ENCODE peak calls at places on chromosomes 11 and 22, in eight cellular contexts. J is fibroblast of lung, F is MM.1S, A is lung, U is heart right ventricle, Z is body of pancreas, H is uterus, E is HepG2. M is an unnamed sample.

GRCh38 chr11:117928818-117929567 is at the start of gene TMPRSS13:
- DNase-seq in E (no peak), H (no peak), U (no peak), J (no peak), F (no peak), A (peak; percentile 75), Z (peak; percentile 61), M (peak; percentile 53)

GRCh38 chr22:25160120-25160996 is 39.3 kb upstream of the CRYBB3 start:
- DNase-seq in F (no peak), A (no peak), H (no peak), Z (no peak), U (no peak), E (no peak), J (no peak), M (no peak)

GRCh38 chr11:118660646-118661424 is 18.6 kb downstream of the TREH start:
- DNase-seq in H (no peak), E (peak; percentile 24), A (no peak), Z (no peak), J (no peak), F (no peak), U (no peak), M (no peak)

GRCh38 chr11:95608093-95608492 is 181.5 kb downstream of the FAM76B start:
- DNase-seq in F (no peak), U (no peak), J (no peak), E (no peak), H (no peak), A (no peak), Z (no peak), M (no peak)

GRCh38 chr22:31451709-31452571 is 37.7 kb downstream of the EIF4ENIF1 start:
- DNase-seq in E (peak; percentile 57), H (no peak), A (no peak), Z (no peak), U (no peak), F (peak; percentile 37), J (peak; percentile 59), M (no peak)

GRCh38 chr11:92340839-92341238 is 116.2 kb downstream of the FAT3 start:
- DNase-seq in U (no peak), E (peak; percentile 6), F (no peak), Z (peak; percentile 21), J (no peak), H (no peak), A (no peak), M (no peak)

GRCh38 chr11:126799974-126800373 is 200.6 kb downstream of the KIRREL3 start:
- DNase-seq in Z (no peak), A (no peak), E (no peak), H (no peak), U (no peak), F (no peak), J (peak; percentile 60), M (no peak)

GRCh38 chr11:106503901-106504300 is 426.4 kb downstream of the AASDHPPT start:
- DNase-seq in F (no peak), Z (no peak), E (no peak), H (no peak), A (no peak), U (no peak), J (peak; percentile 79), M (no peak)

GRCh38 chr11:120564573-120565301 is 53.2 kb downstream of the GRIK4 start:
- DNase-seq in H (no peak), J (peak; percentile 72), F (no peak), Z (peak; percentile 13), A (no peak), E (no peak), U (peak; percentile 50), M (no peak)

GRCh38 chr22:40193429-40194421 is 16.0 kb downstream of the TNRC6B start:
- DNase-seq in Z (no peak), F (no peak), A (no peak), U (no peak), J (peak; percentile 39), H (peak; percentile 42), E (no peak), M (no peak)

DNA sequence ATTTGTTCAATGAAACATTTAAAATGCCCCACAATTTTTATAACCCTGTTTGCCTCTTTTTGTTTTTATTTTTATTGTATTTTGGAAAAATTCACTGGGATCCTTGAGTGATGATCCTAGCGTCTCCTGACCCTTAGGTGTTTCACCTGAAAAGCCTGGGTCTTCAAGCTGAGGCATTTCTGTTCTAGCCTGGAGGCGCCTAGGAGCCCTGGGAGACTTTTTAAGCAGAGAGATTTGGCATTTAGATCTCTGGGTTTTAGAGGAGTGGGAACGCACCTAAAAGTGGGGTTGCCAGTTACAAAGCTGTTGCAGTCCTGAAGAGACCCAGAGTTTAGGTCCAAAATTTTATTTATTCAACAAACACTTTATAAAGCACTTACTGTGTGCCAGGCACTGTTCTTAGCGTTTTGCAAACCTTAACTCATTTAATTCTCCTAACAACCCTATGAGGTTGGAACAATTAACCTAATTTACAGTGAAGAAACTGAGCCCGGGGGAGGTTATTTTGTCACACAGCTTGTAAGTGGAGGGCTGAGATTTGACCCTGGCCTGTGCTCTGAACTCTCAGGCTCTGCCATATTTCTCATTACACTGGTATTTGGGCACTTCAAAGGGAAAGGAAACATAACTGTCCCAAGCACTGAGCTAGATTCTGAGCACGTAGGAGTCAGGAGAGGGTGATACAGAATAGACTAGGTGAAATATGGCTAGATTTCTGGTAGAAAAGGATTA is 834 bp upstream of the FADS1 start:
- DNase-seq in F (no peak), Z (no peak), J (no peak), H (no peak), E (peak; percentile 43), A (no peak), U (no peak), M (no peak)
- H3K27me3 ChIP-seq in F (peaks cover 4% of the 10 kb centered on the region), Z (no peaks in the 10 kb centered on the region), J (no peaks in the 10 kb centered on the region), H (no peaks in the 10 kb centered on the region), E (no peaks in the 10 kb centered on the region), A (no peaks in the 10 kb centered on the region), U (no peaks in the 10 kb centered on the region), M (no peaks in the 10 kb centered on the region)

GRCh38 chr11:45847908-45848316 is 637 bp downstream of the CRY2 start:
- DNase-seq in Z (peak; percentile 67), A (peak; percentile 63), E (peak; percentile 41), F (peak; percentile 55), J (peak; percentile 75), U (peak; percentile 36), H (peak; percentile 48), M (peak; percentile 53)
- TF ChIP-seq CTCF in Z (peak; percentile 4), A (no peak), E (no peak), F (peak; percentile 31), J (no peak), U (no peak), H (no peak), M (peak; percentile 27)

GRCh38 chr22:49736538-49736937 is 91.1 kb downstream of the BRD1 start:
- DNase-seq in F (no peak), E (no peak), Z (no peak), A (no peak), H (no peak), J (no peak), U (no peak), M (no peak)

GRCh38 chr22:49735411-49736311 is 92.0 kb downstream of the BRD1 start:
- DNase-seq in A (no peak), H (no peak), Z (no peak), J (peak; percentile 4), U (no peak), E (no peak), F (peak; percentile 46), M (peak; percentile 54)

GRCh38 chr22:49733631-49734030 is 94.0 kb downstream of the BRD1 start:
- DNase-seq in Z (no peak), E (no peak), U (no peak), H (no peak), F (no peak), J (no peak), A (no peak), M (no peak)

GRCh38 chr22:49734390-49734789 is 93.3 kb downstream of the BRD1 start:
- DNase-seq in U (no peak), J (no peak), A (no peak), F (no peak), Z (no peak), H (no peak), E (no peak), M (no peak)

GRCh38 chr22:49734882-49735281 is 92.8 kb downstream of the BRD1 start:
- DNase-seq in U (no peak), E (no peak), F (no peak), J (no peak), Z (no peak), H (no peak), A (no peak), M (no peak)
- H3K4me3 ChIP-seq in U (no peak overlapping the region), E (no peak overlapping the region), F (no peak overlapping the region), J (no peak overlapping the region), Z (no peak overlapping the region), H (no peak overlapping the region), A (no peak overlapping the region), M (no peak overlapping the region)

GRCh38 chr22:43631201-43631600 is 180.9 kb downstream of the EFCAB6 start:
- DNase-seq in U (no peak), Z (no peak), A (no peak), F (no peak), E (no peak), J (no peak), H (no peak), M (no peak)
- H3K27me3 ChIP-seq in U (no peaks in the 10 kb centered on the region), Z (no peaks in the 10 kb centered on the region), A (no peaks in the 10 kb centered on the region), F (no peaks in the 10 kb centered on the region), E (peaks cover 19% of the 10 kb centered on the region), J (peaks cover 2% of the 10 kb centered on the region), H (no peaks in the 10 kb centered on the region), M (no peaks in the 10 kb centered on the region)

GRCh38 chr11:57777969-57778317 is 16.3 kb downstream of the CTNND1 start:
- DNase-seq in Z (peak; percentile 67), A (no peak), H (no peak), J (no peak), U (no peak), E (peak; percentile 94), F (no peak), M (no peak)

GRCh38 chr11:57781529-57781943 is 19.9 kb downstream of the CTNND1 start:
- DNase-seq in J (no peak), F (no peak), U (no peak), H (no peak), E (no peak), Z (peak; percentile 95), A (peak; percentile 83), M (no peak)

GRCh38 chr11:57776577-57776976 is 15.0 kb downstream of the CTNND1 start:
- DNase-seq in F (no peak), H (no peak), E (no peak), U (no peak), J (no peak), A (no peak), Z (no peak), M (no peak)

GRCh38 chr11:57778318-57779037 is 16.9 kb downstream of the CTNND1 start:
- DNase-seq in U (peak; percentile 88), H (peak; percentile 87), J (peak; percentile 99), E (peak; percentile 99), Z (peak; percentile 95), F (no peak), A (peak; percentile 92), M (peak; percentile 45)

GRCh38 chr11:57779275-57779674 is 17.7 kb downstream of the CTNND1 start:
- DNase-seq in U (no peak), J (peak; percentile 78), F (no peak), Z (peak; percentile 71), H (no peak), E (peak; percentile 86), A (no peak), M (no peak)
- TF ChIP-seq CTCF in U (no peak), J (no peak), F (no peak), Z (peak; percentile 12), H (no peak), E (peak; percentile 18), A (no peak), M (no peak)

GRCh38 chr22:29072193-29072978 is 449 bp upstream of the KREMEN1 start:
- DNase-seq in Z (peak; percentile 98), F (peak; percentile 96), A (peak; percentile 93), U (peak; percentile 88), E (peak; percentile 89), H (peak; percentile 84), J (peak; percentile 48), M (peak; percentile 81)
- H3K4me3 ChIP-seq in Z (no peak overlapping the region), F (peak overlapping the region; percentile 60), A (peak overlapping the region; percentile 38), U (peak overlapping the region; percentile 54), E (peak overlapping the region; percentile 59), H (peak overlapping the region; percentile 25), J (peak overlapping the region; percentile 60), M (peak overlapping the region; percentile 58)

GRCh38 chr22:42408276-42408675 is 23.9 kb downstream of the NFAM1 start:
- DNase-seq in Z (no peak), J (no peak), E (no peak), U (no peak), H (no peak), F (no peak), A (no peak), M (no peak)
- H3K27me3 ChIP-seq in Z (peaks cover 4% of the 10 kb centered on the region), J (peaks cover 3% of the 10 kb centered on the region), E (peaks cover 54% of the 10 kb centered on the region), U (no peaks in the 10 kb centered on the region), H (no peaks in the 10 kb centered on the region), F (peaks cover 80% of the 10 kb centered on the region), A (no peaks in the 10 kb centered on the region), M (peaks cover 2% of the 10 kb centered on the region)